ENCODE peak calls at places on chromosome 3, in eight cellular contexts. D is transverse colon, T is bronchial epithelial cell, R is astrocyte of the spinal cord, J is psoas muscle, S is H1, B is body of pancreas, E is HCT116. F is an unnamed sample.

GRCh38 chr3:169146866-169147245 is 516.7 kb downstream of the MECOM start:
- DNase-seq in D (no peak), T (peak; percentile 45), R (no peak), J (no peak), S (no peak), B (peak; percentile 12), E (no peak), F (no peak)

GRCh38 chr3:57048052-57048671 is 12.3 kb upstream of the SPATA12 start:
- DNase-seq in D (no peak), T (no peak), R (no peak), J (peak; percentile 59), S (no peak), B (peak; percentile 16), E (no peak), F (peak; percentile 44)

GRCh38 chr3:3097958-3098357 is 12.2 kb downstream of the IL5RA start:
- DNase-seq in D (peak; percentile 21), T (no peak), R (no peak), J (no peak), S (no peak), B (no peak), E (no peak), F (no peak)

GRCh38 chr3:66592061-66592875 is 91.4 kb upstream of the LRIG1 start:
- DNase-seq in D (no peak), T (no peak), R (peak; percentile 76), J (no peak), S (no peak), B (no peak), E (no peak), F (no peak)

GRCh38 chr3:190089711-190090110 is 31.0 kb downstream of the P3H2 start:
- DNase-seq in D (no peak), T (no peak), R (peak; percentile 39), J (no peak), S (no peak), B (no peak), E (no peak), F (no peak)

GRCh38 chr3:186331043-186331442 is 31.0 kb downstream of the DGKG start:
- DNase-seq in D (no peak), T (no peak), R (no peak), J (no peak), S (no peak), B (no peak), E (no peak), F (no peak)

GRCh38 chr3:178233371-178233770 is 302.9 kb upstream of the KCNMB2 start:
- DNase-seq in D (no peak), T (no peak), R (no peak), J (no peak), S (no peak), B (no peak), E (no peak), F (no peak)

GRCh38 chr3:13141183-13141582 is 68.0 kb upstream of the IQSEC1 start:
- DNase-seq in D (no peak), T (no peak), R (no peak), J (no peak), S (no peak), B (peak; percentile 2), E (no peak), F (no peak)

DNA sequence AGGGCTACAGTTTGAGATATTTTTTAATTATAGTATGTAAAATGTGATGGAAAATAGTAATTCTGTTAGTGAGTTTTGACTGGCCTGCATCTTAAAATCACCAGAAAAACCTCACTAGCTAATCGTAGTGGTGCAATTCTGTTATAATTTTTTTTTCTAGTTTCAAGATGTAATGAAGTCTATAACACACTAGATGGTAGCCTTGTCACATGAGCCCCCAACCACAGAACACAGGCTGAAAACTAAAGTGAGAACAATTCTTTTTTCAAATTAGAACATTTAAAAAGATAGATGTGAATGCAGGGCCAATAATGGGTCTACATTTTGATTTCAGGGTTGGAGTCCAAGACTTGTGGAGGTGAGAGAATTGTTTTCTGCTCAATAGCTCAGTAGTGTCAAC is 83.3 kb upstream of the KCNH8 start:
- DNase-seq in D (no peak), T (no peak), R (no peak), J (no peak), S (no peak), B (no peak), E (no peak), F (peak; percentile 8)
- H3K4me3 ChIP-seq in D (no peak overlapping the region), T (no peak overlapping the region), R (no peak overlapping the region), J (no peak overlapping the region), S (no peak overlapping the region), B (no peak overlapping the region), E (no peak overlapping the region), F (no peak overlapping the region)

GRCh38 chr3:14279706-14280061 is 101.1 kb downstream of the LSM3 start:
- DNase-seq in D (no peak), T (no peak), R (no peak), J (no peak), S (no peak), B (no peak), E (no peak), F (no peak)

GRCh38 chr3:14278265-14278798 is 99.7 kb downstream of the LSM3 start:
- DNase-seq in D (no peak), T (no peak), R (no peak), J (no peak), S (no peak), B (no peak), E (no peak), F (no peak)

GRCh38 chr3:14277557-14277956 is 98.9 kb downstream of the LSM3 start:
- DNase-seq in D (no peak), T (no peak), R (no peak), J (no peak), S (no peak), B (no peak), E (no peak), F (no peak)

GRCh38 chr3:14280326-14280725 is 101.7 kb downstream of the LSM3 start:
- DNase-seq in D (no peak), T (peak; percentile 82), R (no peak), J (no peak), S (no peak), B (no peak), E (no peak), F (no peak)

DNA sequence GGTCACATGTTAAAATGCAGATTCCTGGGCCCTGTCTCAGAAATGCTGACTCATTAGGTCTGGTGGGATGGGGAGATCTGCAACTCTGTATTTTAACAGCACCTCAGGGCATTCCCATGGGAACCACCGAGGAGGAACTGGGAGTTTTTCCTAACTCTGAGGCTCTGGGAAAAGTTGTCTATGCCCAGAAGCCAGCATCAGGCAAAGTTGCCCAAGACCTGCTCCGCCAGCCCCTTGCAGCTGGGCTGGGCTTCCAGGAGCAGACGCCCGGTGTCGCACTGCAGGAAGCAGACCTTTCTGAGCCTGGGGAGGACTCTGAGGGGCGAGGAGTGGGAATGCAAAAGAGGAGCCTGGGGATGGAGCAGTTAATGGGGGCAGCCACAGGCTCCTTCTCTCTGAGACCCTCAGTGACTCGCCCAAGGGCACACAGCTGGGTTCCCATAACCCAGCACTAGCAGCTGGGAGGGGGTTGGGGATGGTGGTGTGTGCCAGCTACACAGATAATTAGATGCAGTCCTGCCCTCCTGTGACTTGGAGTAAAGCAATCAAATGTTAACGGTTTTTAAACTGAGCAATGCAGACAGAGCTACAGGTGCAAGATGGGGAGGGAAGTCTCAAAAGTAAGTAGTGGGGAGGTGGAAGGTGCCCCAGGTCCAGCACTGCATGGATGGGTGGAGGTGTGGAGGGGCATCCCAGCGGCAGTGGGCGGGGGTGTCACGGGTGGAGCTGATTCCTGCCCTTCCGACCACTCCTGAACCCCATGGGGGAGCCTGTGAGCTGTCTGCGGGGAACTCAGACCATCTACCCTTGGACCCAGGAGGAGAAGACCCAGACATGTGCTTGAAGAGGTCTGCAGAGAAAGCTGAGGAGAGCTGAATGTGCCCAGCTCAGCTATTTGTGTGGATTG is 100.4 kb downstream of the LSM3 start:
- DNase-seq in D (no peak), T (no peak), R (no peak), J (no peak), S (peak; percentile 59), B (no peak), E (no peak), F (no peak)
- TF ChIP-seq CTCF in D (no peak), T (no peak), R (no peak), J (no peak), S (no peak), B (no peak), E (no peak), F (no peak)

GRCh38 chr3:23655749-23656148 is 150.0 kb upstream of the UBE2E1 start:
- DNase-seq in D (no peak), T (no peak), R (no peak), J (no peak), S (no peak), B (no peak), E (no peak), F (no peak)

GRCh38 chr3:23659274-23659673 is 146.5 kb upstream of the UBE2E1 start:
- DNase-seq in D (no peak), T (no peak), R (no peak), J (no peak), S (no peak), B (no peak), E (no peak), F (no peak)

GRCh38 chr3:23656821-23657220 is 148.9 kb upstream of the UBE2E1 start:
- DNase-seq in D (no peak), T (no peak), R (no peak), J (no peak), S (no peak), B (no peak), E (no peak), F (no peak)

GRCh38 chr3:23656199-23656598 is 149.6 kb upstream of the UBE2E1 start:
- DNase-seq in D (no peak), T (no peak), R (no peak), J (no peak), S (no peak), B (no peak), E (no peak), F (no peak)

DNA sequence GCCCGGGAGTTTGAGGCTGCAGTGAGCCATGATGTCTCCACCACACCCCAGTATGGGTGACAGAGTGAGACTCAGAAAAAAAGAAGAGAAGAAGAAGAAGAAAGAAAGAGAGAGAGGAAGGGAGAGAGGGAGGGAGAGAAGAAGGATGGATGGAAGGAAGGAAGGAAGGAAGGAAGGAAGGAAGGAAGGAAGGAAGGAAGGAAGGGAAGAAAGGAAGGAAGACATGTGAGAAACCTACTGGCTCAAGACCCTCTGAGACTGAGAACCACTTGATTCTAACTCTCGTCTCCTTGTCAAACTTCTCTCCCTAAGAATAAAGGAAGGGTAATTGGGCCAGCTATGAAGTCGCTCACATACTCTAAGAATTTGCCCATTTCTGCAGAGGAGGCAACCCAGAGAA is 148.1 kb upstream of the UBE2E1 start:
- DNase-seq in D (no peak), T (no peak), R (no peak), J (no peak), S (no peak), B (no peak), E (no peak), F (no peak)
- H3K4me3 ChIP-seq in D (no peak overlapping the region), T (no peak overlapping the region), R (no peak overlapping the region), J (no peak overlapping the region), S (no peak overlapping the region), B (no peak overlapping the region), E (no peak overlapping the region), F (no peak overlapping the region)

GRCh38 chr3:14285526-14285925 is 106.9 kb downstream of the LSM3 start:
- DNase-seq in D (no peak), T (no peak), R (no peak), J (no peak), S (no peak), B (peak; percentile 57), E (no peak), F (no peak)

GRCh38 chr3:14284694-14285404 is 106.2 kb downstream of the LSM3 start:
- DNase-seq in D (no peak), T (no peak), R (no peak), J (no peak), S (no peak), B (no peak), E (no peak), F (no peak)

GRCh38 chr3:14282706-14283075 is 104.1 kb downstream of the LSM3 start:
- DNase-seq in D (no peak), T (no peak), R (no peak), J (no peak), S (no peak), B (no peak), E (no peak), F (no peak)

GRCh38 chr3:14283092-14283820 is 104.6 kb downstream of the LSM3 start:
- DNase-seq in D (no peak), T (no peak), R (no peak), J (no peak), S (no peak), B (no peak), E (no peak), F (no peak)

DNA sequence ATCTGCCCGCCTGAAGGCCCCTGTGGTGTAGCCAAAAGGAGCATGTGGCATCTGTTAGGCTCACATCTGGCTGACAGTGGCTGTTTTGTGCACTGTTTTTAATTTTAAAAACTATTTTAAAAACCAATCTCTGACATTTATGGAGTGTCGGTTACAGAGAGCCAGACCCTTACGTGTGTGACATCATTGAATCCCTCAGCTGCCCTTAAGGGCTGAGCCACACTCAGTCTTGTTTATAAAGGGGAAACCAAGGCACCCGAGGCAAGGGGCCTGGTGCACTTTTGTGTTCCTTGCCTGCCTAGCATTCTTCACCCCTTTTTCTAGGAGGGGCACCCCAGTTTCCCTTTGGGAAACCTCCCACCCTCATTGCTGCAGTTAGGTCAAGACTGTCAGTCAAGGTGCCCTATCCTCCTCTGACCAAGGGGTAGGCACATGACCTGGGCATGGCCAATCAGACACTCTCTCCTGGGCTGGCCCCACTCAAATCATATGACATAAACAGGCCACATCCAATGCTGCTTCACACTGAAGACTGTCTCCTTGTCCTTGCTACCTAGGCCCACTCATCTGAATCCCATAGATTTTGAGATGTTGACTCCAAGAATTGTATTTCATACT is 105.3 kb downstream of the LSM3 start:
- DNase-seq in D (no peak), T (no peak), R (no peak), J (no peak), S (no peak), B (no peak), E (no peak), F (no peak)
- TF ChIP-seq CTCF in D (no peak), T (no peak), R (no peak), J (no peak), S (no peak), B (no peak), E (no peak), F (no peak)

F was measured in astrocyte of the cerebellum.